ENCODE peak calls at places on chromosome 12, in nine cellular contexts. P, S, A, N, X, U, F, M and L are unnamed samples.

GRCh38 chr12:123336530-123336929 is 28.1 kb downstream of the SBNO1 start:
- DNase-seq in P (no peak), S (no peak), A (no peak), N (no peak), X (no peak), U (no peak), F (no peak), M (no peak), L (no peak)

GRCh38 chr12:123956249-123956648 is 16.4 kb downstream of the CCDC92 start:
- DNase-seq in P (no peak), S (no peak), A (no peak), N (no peak), X (no peak), U (no peak), F (no peak), M (no peak), L (no peak)

GRCh38 chr12:116261525-116262100 is 15.9 kb downstream of the MED13L start:
- DNase-seq in P (no peak), S (no peak), A (no peak), N (no peak), X (no peak), U (no peak), F (no peak), M (no peak), L (no peak)

GRCh38 chr12:102172436-102172835 is 25.2 kb downstream of the PMCH start:
- DNase-seq in P (no peak), S (peak; percentile 50), A (no peak), N (no peak), X (no peak), U (no peak), F (no peak), M (no peak), L (peak; percentile 77)

GRCh38 chr12:122874081-122874480 is 21.8 kb downstream of the VPS37B start:
- DNase-seq in P (peak; percentile 18), S (no peak), A (no peak), N (no peak), X (no peak), U (peak; percentile 46), F (no peak), M (no peak), L (no peak)

GRCh38 chr12:122845865-122846621 is 10.8 kb downstream of the HIP1R start:
- DNase-seq in P (no peak), S (no peak), A (no peak), N (no peak), X (no peak), U (no peak), F (no peak), M (no peak), L (no peak)

GRCh38 chr12:104909761-104910160 is 48.3 kb downstream of the SLC41A2 start:
- DNase-seq in P (no peak), S (no peak), A (no peak), N (no peak), X (no peak), U (no peak), F (no peak), M (no peak), L (no peak)

GRCh38 chr12:25745281-25745680 is 192.2 kb upstream of the LMNTD1 start:
- DNase-seq in P (no peak), S (peak; percentile 2), A (no peak), N (no peak), X (no peak), U (no peak), F (no peak), M (no peak), L (no peak)

GRCh38 chr12:15842106-15842505 is 40.1 kb upstream of the STRAP start:
- DNase-seq in P (no peak), S (no peak), A (no peak), N (no peak), X (peak; percentile 65), U (no peak), F (no peak), M (no peak), L (peak; percentile 90)

GRCh38 chr12:107536613-107537012 is 149.0 kb upstream of the PWP1 start:
- DNase-seq in P (no peak), S (no peak), A (no peak), N (no peak), X (no peak), U (no peak), F (no peak), M (no peak), L (peak; percentile 47)

GRCh38 chr12:101710289-101710688 is 12.8 kb downstream of the CHPT1 start:
- DNase-seq in P (no peak), S (no peak), A (no peak), N (no peak), X (no peak), U (no peak), F (no peak), M (no peak), L (no peak)

GRCh38 chr12:6226002-6226700 is 26.0 kb downstream of the CD9 start:
- DNase-seq in P (no peak), S (no peak), A (no peak), N (no peak), X (no peak), U (peak; percentile 85), F (peak; percentile 63), M (no peak), L (peak; percentile 35)

GRCh38 chr12:2877959-2878732 is 1.1 kb downstream of the RHNO1 start:
- DNase-seq in P (no peak), S (no peak), A (no peak), N (no peak), X (peak; percentile 13), U (no peak), F (no peak), M (no peak), L (peak; percentile 50)

GRCh38 chr12:132105467-132105866 is 38.7 kb downstream of the DDX51 start:
- DNase-seq in P (no peak), S (no peak), A (no peak), N (no peak), X (no peak), U (no peak), F (no peak), M (no peak), L (no peak)

GRCh38 chr12:56258820-56259183 is 618 bp upstream of the ANKRD52 start:
- DNase-seq in P (no peak), S (no peak), A (no peak), N (no peak), X (no peak), U (no peak), F (no peak), M (no peak), L (no peak)

GRCh38 chr12:120119395-120119973 is 2.9 kb upstream of the RAB35 start:
- DNase-seq in P (no peak), S (no peak), A (no peak), N (no peak), X (peak; percentile 61), U (no peak), F (no peak), M (no peak), L (peak; percentile 88)

GRCh38 chr12:79407671-79408622 is 282.8 kb downstream of the PAWR start:
- DNase-seq in P (no peak), S (peak; percentile 75), A (peak; percentile 69), N (peak; percentile 39), X (peak; percentile 72), U (peak; percentile 57), F (peak; percentile 69), M (peak; percentile 58), L (peak; percentile 90)

GRCh38 chr12:57118711-57119271 is 7.6 kb upstream of the STAT6 start:
- DNase-seq in P (no peak), S (no peak), A (no peak), N (no peak), X (peak; percentile 76), U (no peak), F (no peak), M (no peak), L (peak; percentile 90)

GRCh38 chr12:89451876-89452275 is 72.7 kb downstream of the GALNT4 start:
- DNase-seq in P (no peak), S (no peak), A (peak; percentile 74), N (no peak), X (no peak), U (no peak), F (peak; percentile 25), M (peak; percentile 57), L (peak; percentile 98)